ENCODE peak calls at places on chromosomes 2 and 18, in seven cellular contexts. X is CD4-positive, alpha-beta T cell; B is GM12892; V is Panc1; N is CD8-positive, alpha-beta T cell; W is endodermal cell; D is progenitor cell of endocrine pancreas. P is an unnamed sample.

GRCh38 chr2:122590524-122590923 is 835.1 kb downstream of the TSN start:
- DNase-seq in V (no peak), W (no peak), X (no peak), B (no peak), N (no peak), D (no peak), P (no peak)

GRCh38 chr2:112692914-112693313 is 27.9 kb upstream of the NT5DC4 start:
- DNase-seq in W (no peak), D (no peak), B (no peak), X (no peak), N (no peak), V (no peak), P (no peak)

GRCh38 chr2:179595284-179595683 is 266.1 kb downstream of the ZNF385B start:
- DNase-seq in W (peak; percentile 64), B (no peak), V (no peak), D (no peak), N (no peak), X (no peak), P (peak; percentile 53)

GRCh38 chr2:7915302-7916200 is 766.3 kb upstream of the ID2 start:
- DNase-seq in X (no peak), V (no peak), N (no peak), B (no peak), W (no peak), D (no peak), P (no peak)

GRCh38 chr18:48575658-48576453 is 37.0 kb downstream of the CTIF start:
- DNase-seq in X (no peak), N (no peak), V (no peak), B (no peak), W (no peak), D (no peak), P (no peak)

GRCh38 chr2:204264068-204264693 is 281.1 kb upstream of the PARD3B start:
- DNase-seq in W (peak; percentile 71), D (no peak), N (no peak), B (no peak), X (no peak), V (no peak), P (no peak)

GRCh38 chr2:37686792-37687595 is 15.6 kb upstream of the CDC42EP3 start:
- DNase-seq in B (no peak), D (no peak), V (no peak), X (no peak), N (no peak), W (no peak), P (no peak)

GRCh38 chr18:11047156-11047555 is 102.2 kb downstream of the PIEZO2 start:
- DNase-seq in N (no peak), X (no peak), B (no peak), D (no peak), V (no peak), W (no peak), P (peak; percentile 22)

GRCh38 chr18:75161629-75162028 is 47.3 kb downstream of the PTGR3 start:
- DNase-seq in W (peak; percentile 51), D (no peak), B (no peak), N (no peak), V (peak; percentile 47), X (no peak), P (peak; percentile 78)

GRCh38 chr18:56789004-56789888 is 138.1 kb downstream of the WDR7 start:
- DNase-seq in B (no peak), N (no peak), D (no peak), W (peak; percentile 88), V (peak; percentile 13), X (no peak), P (peak; percentile 34)

GRCh38 chr2:190277234-190278112 is 42.2 kb downstream of the HIBCH start:
- DNase-seq in D (no peak), V (no peak), X (no peak), B (no peak), W (peak; percentile 52), N (no peak), P (peak; percentile 48)

GRCh38 chr2:3178206-3179031 is 199.2 kb downstream of the EIPR1 start:
- DNase-seq in W (no peak), B (no peak), X (no peak), V (no peak), D (no peak), N (no peak), P (no peak)

GRCh38 chr2:189506514-189506976 is 65.3 kb downstream of the WDR75 start:
- DNase-seq in D (no peak), B (no peak), V (no peak), N (no peak), W (peak; percentile 60), X (no peak), P (peak; percentile 23)

GRCh38 chr2:30267576-30267975 is 36.2 kb downstream of the LBH start:
- DNase-seq in N (no peak), W (no peak), V (no peak), X (no peak), B (no peak), D (no peak), P (no peak)

GRCh38 chr18:54852780-54853675 is 24.8 kb downstream of the RAB27B start:
- DNase-seq in W (no peak), N (no peak), V (no peak), D (no peak), B (no peak), X (no peak), P (peak; percentile 16)

GRCh38 chr2:168649105-168649504 is 153.3 kb upstream of the NOSTRIN start:
- DNase-seq in W (no peak), B (no peak), N (no peak), V (no peak), D (no peak), X (no peak), P (no peak)

GRCh38 chr2:10404324-10405143 is 43.6 kb downstream of the ODC1 start:
- DNase-seq in B (no peak), X (no peak), D (no peak), N (no peak), V (no peak), W (no peak), P (peak; percentile 25)

GRCh38 chr2:56132138-56132537 is 51.7 kb upstream of the CCDC85A start:
- DNase-seq in W (no peak), N (no peak), V (peak; percentile 13), B (no peak), D (no peak), X (no peak), P (peak; percentile 45)